ENCODE peak calls at places on chromosome 20, in seven cellular contexts. T is HepG2, F is IMR-90, B is lower lobe of right lung, R is esophagus squamous epithelium, I is tibial artery, P is left lung. N is an unnamed sample. For H3K9me3, the result is how much of the 10 kb centered on the place peaks cover.

GRCh38 chr20:22568872-22569344 is 15.5 kb downstream of the FOXA2 start:
- DNase-seq in F (no peak), B (peak), I (no peak), P (peak), T (no peak), R (no peak), N (no peak)

GRCh38 chr20:37081717-37082289 is 14.0 kb downstream of the RBL1 start:
- DNase-seq in T (no peak), R (no peak), B (no peak), I (no peak), P (no peak), F (no peak), N (peak)

GRCh38 chr20:39893013-39893685 is 795.9 kb downstream of the MAFB start:
- DNase-seq in I (no peak), P (no peak), R (no peak), F (peak), T (no peak), B (no peak), N (no peak)

GRCh38 chr20:50054626-50055511 is 58.1 kb downstream of the UBE2V1 start:
- DNase-seq in R (no peak), I (peak), P (no peak), T (peak), B (no peak), F (peak), N (peak)

GRCh38 chr20:20271277-20271676 is 96.6 kb upstream of the INSM1 start:
- DNase-seq in F (no peak), B (no peak), I (no peak), T (no peak), P (no peak), R (no peak), N (no peak)

GRCh38 chr20:17960927-17961599 is 7.5 kb downstream of the SNX5 start:
- DNase-seq in R (no peak), T (peak), F (peak), I (no peak), B (no peak), P (no peak), N (no peak)

GRCh38 chr20:22533823-22534751 is 50.3 kb downstream of the FOXA2 start:
- DNase-seq in P (no peak), T (peak), I (no peak), F (no peak), R (no peak), B (no peak), N (no peak)

GRCh38 chr20:1648101-1648500 is 9.5 kb downstream of the SIRPG start:
- DNase-seq in F (no peak), R (no peak), I (no peak), P (no peak), B (no peak), T (no peak), N (no peak)

GRCh38 chr20:662289-663192 is 9.5 kb upstream of the SRXN1 start:
- DNase-seq in B (no peak), P (no peak), I (no peak), R (no peak), F (no peak), T (no peak), N (no peak)

GRCh38 chr20:37803476-37804307 is 99.2 kb upstream of the VSTM2L start:
- DNase-seq in R (no peak), T (no peak), B (no peak), I (no peak), P (no peak), F (no peak), N (peak)

GRCh38 chr20:57522380-57522973 is 2.5 kb downstream of the CTCFL start:
- DNase-seq in T (no peak), F (no peak), R (no peak), B (no peak), P (no peak), I (peak), N (no peak)

GRCh38 chr20:11120451-11120850 is 446.7 kb upstream of the JAG1 start:
- DNase-seq in T (no peak), F (no peak), B (no peak), P (no peak), R (no peak), I (no peak), N (no peak)

GRCh38 chr20:52610749-52611148 is 361.4 kb upstream of the TSHZ2 start:
- DNase-seq in I (no peak), P (no peak), B (no peak), R (no peak), F (no peak), T (no peak), N (no peak)

GRCh38 chr20:53660947-53661381 is 67.3 kb upstream of the ZNF217 start:
- DNase-seq in P (no peak), F (peak), I (no peak), R (no peak), T (no peak), B (no peak), N (no peak)

GRCh38 chr20:50196896-50197295 is 6.3 kb downstream of the CEBPB start:
- DNase-seq in I (no peak), F (no peak), R (no peak), T (no peak), B (no peak), P (no peak), N (no peak)

GRCh38 chr20:3980260-3981131 is 34.9 kb downstream of the RNF24 start:
- DNase-seq in P (no peak), R (no peak), I (no peak), T (peak), F (peak), B (no peak), N (no peak)

GRCh38 chr20:884983-885952 is 30.9 kb downstream of the ANGPT4 start:
- DNase-seq in T (no peak), I (peak), F (peak), P (peak), B (no peak), R (no peak), N (peak)

GRCh38 chr20:57260959-57261357 is 5.5 kb downstream of the BMP7 start:
- DNase-seq in F (peak), I (no peak), T (no peak), P (no peak), B (no peak), R (no peak), N (peak)

GRCh38 chr20:56875052-56875663 is 246.1 kb downstream of the TFAP2C start:
- DNase-seq in I (no peak), F (peak), T (no peak), R (no peak), P (no peak), B (no peak), N (peak)

GRCh38 chr20:53804920-53805894 is 211.6 kb upstream of the ZNF217 start:
- DNase-seq in P (no peak), T (no peak), I (no peak), R (no peak), B (no peak), F (no peak), N (no peak)

GRCh38 chr20:56604690-56605089 is 24.4 kb upstream of the TFAP2C start:
- DNase-seq in T (no peak), I (no peak), F (no peak), B (no peak), P (no peak), R (no peak), N (no peak)

GRCh38 chr20:48701702-48702101 is 126.1 kb downstream of the PREX1 start:
- DNase-seq in R (no peak), B (no peak), P (no peak), F (no peak), T (no peak), I (peak), N (no peak)

GRCh38 chr20:48695738-48696137 is 132.1 kb downstream of the PREX1 start:
- DNase-seq in I (no peak), P (no peak), R (no peak), B (no peak), F (no peak), T (no peak), N (no peak)

GRCh38 chr20:48695255-48695654 is 132.5 kb downstream of the PREX1 start:
- DNase-seq in F (no peak), R (no peak), B (no peak), I (no peak), T (no peak), P (no peak), N (no peak)

GRCh38 chr20:48697845-48698491 is 129.8 kb downstream of the PREX1 start:
- DNase-seq in I (peak), T (peak), B (peak), F (peak), P (peak), R (no peak), N (peak)

GRCh38 chr20:48698507-48699267 is 129.1 kb downstream of the PREX1 start:
- DNase-seq in B (no peak), P (no peak), F (no peak), R (no peak), I (no peak), T (no peak), N (no peak)
- TF ChIP-seq CTCF in B (no peak), P (no peak), F (no peak), R (no peak), I (no peak), T (no peak), N (no peak)

DNA sequence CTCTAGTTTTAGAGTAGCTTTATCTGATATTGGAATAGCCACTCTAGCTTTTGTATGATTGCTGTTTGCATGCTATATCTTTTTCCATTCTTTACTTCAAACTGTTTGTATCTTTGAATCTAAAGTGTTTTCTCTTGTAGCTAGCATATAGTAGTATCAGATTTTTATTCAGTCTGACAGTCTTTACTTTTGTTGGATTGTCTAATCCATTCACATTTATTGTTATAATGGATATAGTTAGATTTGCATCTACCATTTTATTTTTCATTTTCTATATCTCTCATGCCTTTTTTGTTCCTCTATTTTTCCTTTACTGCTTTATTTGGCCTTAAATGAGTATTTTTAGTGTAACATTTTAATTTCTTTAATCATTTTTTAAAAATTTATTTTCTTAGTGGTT is 52.1 kb downstream of the PHACTR3 start:
- DNase-seq in T (no peak), B (no peak), I (no peak), F (no peak), R (no peak), P (no peak), N (no peak)
- H3K9me3 ChIP-seq in T (under half), B (under half), I (under half), F (under half), R (under half), P (under half), N (under half)

GRCh38 chr20:48295445-48295903 is 510.2 kb upstream of the SULF2 start:
- DNase-seq in B (no peak), R (no peak), P (no peak), F (peak), T (peak), I (no peak), N (peak)
- TF ChIP-seq CTCF in B (no peak), R (peak), P (no peak), F (peak), T (peak), I (peak), N (peak)

GRCh38 chr20:29756664-29757063 is 1500.8 kb upstream of the DEFB115 start:
- DNase-seq in T (no peak), I (peak), R (no peak), F (no peak), B (no peak), P (peak), N (no peak)
- H3K9me3 ChIP-seq in T (under half), I (under half), R (under half), F (under half), B (under half), P (under half), N (under half)

DNA sequence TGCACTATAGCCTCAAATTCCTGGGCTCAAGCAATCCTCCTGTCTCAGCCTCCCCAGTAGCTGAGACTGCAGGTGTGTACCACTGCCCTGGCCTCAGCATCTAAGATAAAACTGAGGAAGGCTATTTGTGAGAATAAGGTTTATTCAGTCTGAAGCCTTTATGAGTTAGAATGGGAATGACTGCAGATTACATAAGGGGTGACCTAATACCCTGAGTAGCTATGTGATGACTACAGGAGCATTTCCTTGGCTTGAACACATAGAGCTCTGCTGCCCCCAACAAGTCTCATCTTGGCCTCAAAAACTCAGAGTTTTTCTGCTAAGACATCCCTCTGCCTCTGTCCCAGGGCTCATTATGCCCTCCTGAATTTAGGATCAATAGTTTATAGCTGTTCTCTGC is 7.6 kb downstream of the GSS start:
- DNase-seq in I (no peak), P (no peak), R (no peak), T (no peak), B (no peak), F (peak), N (no peak)
- TF ChIP-seq CTCF in I (no peak), P (no peak), R (no peak), T (no peak), B (no peak), F (peak), N (no peak)

GRCh38 chr20:29300579-29301551 is 1956.6 kb upstream of the DEFB115 start:
- DNase-seq in T (no peak), F (no peak), P (no peak), I (no peak), B (no peak), R (no peak), N (no peak)
- H3K9me3 ChIP-seq in T (half or more), F (under half), P (half or more), I (under half), B (under half), R (under half), N (under half)

GRCh38 chr20:9958693-9959092 is 76.1 kb upstream of the ANKEF1 start:
- DNase-seq in T (no peak), I (no peak), B (no peak), F (no peak), P (no peak), R (no peak), N (no peak)
- TF ChIP-seq CTCF in T (no peak), I (no peak), B (no peak), F (no peak), P (no peak), R (no peak), N (no peak)

GRCh38 chr20:59645761-59646171 is 41.4 kb downstream of the PHACTR3 start:
- DNase-seq in I (no peak), B (no peak), T (no peak), F (no peak), P (no peak), R (no peak), N (no peak)

GRCh38 chr20:59645316-59645715 is 41.0 kb downstream of the PHACTR3 start:
- DNase-seq in B (no peak), F (no peak), T (no peak), R (no peak), I (no peak), P (no peak), N (no peak)

GRCh38 chr20:59644371-59644939 is 40.1 kb downstream of the PHACTR3 start:
- DNase-seq in B (no peak), I (no peak), T (no peak), P (no peak), F (no peak), R (no peak), N (no peak)

GRCh38 chr20:59646487-59646886 is 42.1 kb downstream of the PHACTR3 start:
- DNase-seq in R (no peak), B (no peak), F (no peak), P (no peak), I (no peak), T (no peak), N (no peak)

DNA sequence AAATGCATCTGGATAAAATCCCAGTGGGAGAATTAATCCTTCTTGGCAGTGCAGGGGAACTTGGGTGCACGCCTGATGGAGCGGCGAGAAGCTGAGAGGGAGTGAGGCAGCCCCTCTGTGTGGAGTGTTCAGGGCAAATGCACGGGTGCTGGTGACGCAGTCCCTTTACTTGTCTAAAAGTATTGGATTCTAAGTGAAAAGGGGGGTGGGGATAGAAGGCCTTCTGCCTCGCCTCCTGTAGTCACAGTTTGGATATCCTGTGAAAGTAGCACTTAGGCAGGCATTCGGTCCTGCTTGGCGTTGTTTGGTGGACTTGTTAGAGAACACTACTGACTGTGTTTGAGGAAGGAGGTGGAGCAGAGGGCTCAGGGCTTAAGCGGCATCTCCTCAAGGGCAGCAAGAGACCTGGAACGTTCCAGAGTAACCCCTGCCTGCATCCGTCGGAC is 39.3 kb downstream of the PHACTR3 start:
- DNase-seq in B (no peak), F (no peak), I (no peak), P (no peak), R (no peak), T (no peak), N (no peak)
- H3K9me3 ChIP-seq in B (under half), F (under half), I (under half), P (under half), R (under half), T (under half), N (under half)

GRCh38 chr20:62409935-62410741 is 3.1 kb upstream of the CABLES2 start:
- DNase-seq in R (no peak), I (no peak), T (peak), F (no peak), P (no peak), B (peak), N (peak)
- TF ChIP-seq CTCF in R (peak), I (no peak), T (peak), F (peak), P (peak), B (peak), N (no peak)

GRCh38 chr20:46491354-46491753 is 22.0 kb downstream of the ZNF334 start:
- DNase-seq in F (no peak), B (no peak), R (no peak), T (peak), I (no peak), P (no peak), N (no peak)

DNA sequence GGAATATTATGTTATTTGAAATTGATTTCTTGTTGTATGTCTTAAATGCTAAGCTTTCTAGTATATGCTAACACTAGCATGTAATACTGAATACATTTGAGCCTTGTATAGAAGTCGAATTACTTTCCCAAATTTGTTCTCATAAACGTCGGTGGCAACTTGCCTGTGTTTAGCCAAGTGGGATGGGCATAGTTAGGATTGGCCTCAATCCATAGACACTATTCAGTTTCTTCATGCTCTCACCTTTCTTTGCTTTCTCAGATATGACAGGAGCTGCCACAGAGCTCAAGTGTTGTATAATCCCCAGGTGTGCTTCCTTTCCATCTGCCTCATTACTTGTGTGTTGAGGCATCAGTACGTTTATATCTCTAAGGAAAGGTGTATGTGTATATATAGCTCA is 19.3 kb downstream of the ZNF334 start:
- DNase-seq in B (no peak), P (no peak), I (no peak), F (no peak), T (no peak), R (no peak), N (no peak)
- H3K9me3 ChIP-seq in B (under half), P (under half), I (under half), F (under half), T (under half), R (under half), N (under half)